ENCODE peak calls at places on chromosomes 5 and 9, in nine cellular contexts. D, M, U, A, S, E, H, C and Q are unnamed samples.

GRCh38 chr9:72828281-72828731 is 124.5 kb downstream of the ALDH1A1 start:
- DNase-seq in D (no peak), M (no peak), U (no peak), A (no peak), S (peak; percentile 5), E (no peak), H (peak; percentile 29), C (no peak), Q (no peak)

GRCh38 chr5:151909628-151910027 is 15.0 kb downstream of the GLRA1 start:
- DNase-seq in D (no peak), M (no peak), U (no peak), A (no peak), S (no peak), E (no peak), H (no peak), C (no peak), Q (no peak)

GRCh38 chr5:9339206-9339818 is 206.6 kb downstream of the SEMA5A start:
- DNase-seq in D (peak; percentile 6), M (no peak), U (peak; percentile 35), A (no peak), S (no peak), E (no peak), H (no peak), C (no peak), Q (no peak)

GRCh38 chr9:3528466-3528865 is 2.7 kb upstream of the RFX3 start:
- DNase-seq in D (peak; percentile 80), M (no peak), U (no peak), A (no peak), S (no peak), E (no peak), H (no peak), C (no peak), Q (no peak)

GRCh38 chr5:139392678-139393496 is 2.0 kb downstream of the PROB1 start:
- DNase-seq in D (peak; percentile 94), M (peak; percentile 71), U (peak; percentile 89), A (no peak), S (no peak), E (peak; percentile 68), H (peak; percentile 71), C (peak; percentile 70), Q (no peak)

GRCh38 chr5:137730331-137730730 is 5.6 kb downstream of the KLHL3 start:
- DNase-seq in D (no peak), M (no peak), U (no peak), A (no peak), S (no peak), E (no peak), H (peak; percentile 23), C (no peak), Q (no peak)

GRCh38 chr5:112930082-112930344 is 8.0 kb upstream of the REEP5 start:
- DNase-seq in D (peak; percentile 15), M (no peak), U (no peak), A (no peak), S (no peak), E (no peak), H (no peak), C (no peak), Q (no peak)

GRCh38 chr5:170173227-170173626 is 59.6 kb upstream of the C5orf58 start:
- DNase-seq in D (no peak), M (no peak), U (no peak), A (no peak), S (no peak), E (no peak), H (peak; percentile 61), C (no peak), Q (no peak)

GRCh38 chr5:139709587-139710369 is 61.6 kb downstream of the CXXC5 start:
- DNase-seq in D (peak; percentile 55), M (peak; percentile 66), U (no peak), A (no peak), S (no peak), E (no peak), H (peak; percentile 96), C (no peak), Q (no peak)

GRCh38 chr9:30301271-30301963 is 2083.0 kb upstream of the ACO1 start:
- DNase-seq in D (no peak), M (no peak), U (no peak), A (no peak), S (no peak), E (no peak), H (no peak), C (no peak), Q (no peak)

GRCh38 chr9:126773004-126773607 is 31.7 kb upstream of the ZBTB43 start:
- DNase-seq in D (peak; percentile 41), M (no peak), U (peak; percentile 61), A (no peak), S (no peak), E (no peak), H (peak; percentile 53), C (no peak), Q (peak; percentile 17)

GRCh38 chr9:4929917-4930316 is 55.2 kb upstream of the JAK2 start:
- DNase-seq in D (no peak), M (no peak), U (no peak), A (no peak), S (no peak), E (no peak), H (no peak), C (no peak), Q (no peak)

GRCh38 chr9:70617033-70617432 is 202.6 kb upstream of the KLF9 start:
- DNase-seq in D (no peak), M (no peak), U (no peak), A (no peak), S (no peak), E (no peak), H (no peak), C (no peak), Q (no peak)

GRCh38 chr9:91315191-91315590 is 46.5 kb downstream of the AUH start:
- DNase-seq in D (no peak), M (no peak), U (peak; percentile 71), A (no peak), S (no peak), E (no peak), H (no peak), C (no peak), Q (no peak)

GRCh38 chr5:145887976-145888574 is 15.3 kb upstream of the GRXCR2 start:
- DNase-seq in D (peak; percentile 10), M (no peak), U (peak; percentile 30), A (no peak), S (peak; percentile 39), E (no peak), H (peak; percentile 65), C (no peak), Q (peak; percentile 61)

GRCh38 chr5:67515762-67516161 is 319.2 kb upstream of the CD180 start:
- DNase-seq in D (peak; percentile 27), M (no peak), U (no peak), A (no peak), S (no peak), E (no peak), H (no peak), C (no peak), Q (no peak)

GRCh38 chr5:72954389-72954788 is 1.5 kb upstream of the FCHO2 start:
- DNase-seq in D (no peak), M (no peak), U (no peak), A (no peak), S (no peak), E (no peak), H (no peak), C (no peak), Q (no peak)

GRCh38 chr5:93789173-93790070 is 48.0 kb upstream of the POU5F2 start:
- DNase-seq in D (no peak), M (no peak), U (no peak), A (no peak), S (peak; percentile 61), E (no peak), H (peak; percentile 32), C (no peak), Q (no peak)

GRCh38 chr5:43556857-43557593 is at the start of gene PAIP1:
- DNase-seq in D (peak; percentile 83), M (peak; percentile 88), U (peak; percentile 83), A (peak; percentile 73), S (peak; percentile 67), E (peak; percentile 87), H (peak; percentile 89), C (peak; percentile 71), Q (peak; percentile 87)

GRCh38 chr5:132688536-132689409 is 15.0 kb downstream of the IL4 start:
- DNase-seq in D (peak; percentile 55), M (no peak), U (no peak), A (no peak), S (no peak), E (no peak), H (no peak), C (no peak), Q (no peak)

GRCh38 chr9:94990897-94991561 is 264.5 kb downstream of the AOPEP start:
- DNase-seq in D (no peak), M (no peak), U (no peak), A (no peak), S (no peak), E (no peak), H (no peak), C (no peak), Q (no peak)

GRCh38 chr9:127185931-127186781 is 63.7 kb upstream of the ANGPTL2 start:
- DNase-seq in D (no peak), M (peak; percentile 56), U (no peak), A (no peak), S (peak; percentile 43), E (peak; percentile 48), H (peak; percentile 55), C (no peak), Q (no peak)

GRCh38 chr5:97085126-97085786 is 57.2 kb downstream of the LIX1 start:
- DNase-seq in D (no peak), M (no peak), U (no peak), A (no peak), S (no peak), E (no peak), H (no peak), C (no peak), Q (no peak)

GRCh38 chr5:96968074-96968473 is 32.2 kb downstream of the LNPEP start:
- DNase-seq in D (no peak), M (no peak), U (no peak), A (no peak), S (peak; percentile 51), E (no peak), H (peak; percentile 68), C (no peak), Q (no peak)

GRCh38 chr5:154110781-154111180 is 72.0 kb downstream of the MFAP3 start:
- DNase-seq in D (no peak), M (no peak), U (no peak), A (no peak), S (no peak), E (no peak), H (peak; percentile 25), C (no peak), Q (no peak)

GRCh38 chr9:136488247-136489214 is 5.7 kb upstream of the SEC16A start:
- DNase-seq in D (peak; percentile 80), M (no peak), U (peak; percentile 75), A (no peak), S (no peak), E (peak; percentile 89), H (peak; percentile 67), C (no peak), Q (peak; percentile 94)

GRCh38 chr5:173670130-173670591 is 53.7 kb upstream of the BOD1 start:
- DNase-seq in D (no peak), M (no peak), U (no peak), A (no peak), S (no peak), E (no peak), H (peak; percentile 24), C (no peak), Q (no peak)

GRCh38 chr9:89564257-89564878 is 40.4 kb upstream of the GADD45G start:
- DNase-seq in D (no peak), M (no peak), U (peak; percentile 89), A (no peak), S (no peak), E (no peak), H (peak; percentile 47), C (no peak), Q (peak; percentile 46)

GRCh38 chr9:117083440-117083984 is 331.3 kb downstream of the ASTN2 start:
- DNase-seq in D (no peak), M (no peak), U (peak; percentile 40), A (no peak), S (no peak), E (no peak), H (no peak), C (no peak), Q (no peak)

GRCh38 chr9:123863164-123863855 is 66.6 kb downstream of the DENND1A start:
- DNase-seq in D (no peak), M (no peak), U (no peak), A (no peak), S (no peak), E (no peak), H (no peak), C (no peak), Q (no peak)

GRCh38 chr9:104743377-104743985 is 4.0 kb upstream of the NIPSNAP3A start:
- DNase-seq in D (peak; percentile 26), M (peak; percentile 31), U (no peak), A (peak; percentile 22), S (peak; percentile 60), E (no peak), H (peak; percentile 75), C (no peak), Q (no peak)